ENCODE peak calls at places on chromosomes 3 and 15, in nine cellular contexts. One of them, this sample, is unnamed. For H3K4me1, the result is how much of the 10 kb centered on the place peaks cover.

GRCh38 chr15:91491131-91491950 is 362.2 kb upstream of the SLCO3A1 start:
- DNase-seq in H9: no peak
- DNase-seq in Peyer's patch: no peak
- DNase-seq in left lung: no peak
- DNase-seq in hepatocyte: no peak
- DNase-seq in HCT116: no peak
- DNase-seq in neural progenitor cell: no peak
- DNase-seq in heart left ventricle: no peak
- DNase-seq in body of pancreas: no peak
- DNase-seq in this sample: no peak

GRCh38 chr15:85010472-85011209 is 29.0 kb downstream of the PDE8A start:
- DNase-seq in H9: no peak
- DNase-seq in Peyer's patch: no peak
- DNase-seq in left lung: no peak
- DNase-seq in hepatocyte: peak
- DNase-seq in HCT116: no peak
- DNase-seq in neural progenitor cell: peak
- DNase-seq in heart left ventricle: no peak
- DNase-seq in body of pancreas: no peak
- DNase-seq in this sample: no peak

GRCh38 chr3:184757010-184757651 is 45.3 kb upstream of the MAGEF1 start:
- DNase-seq in H9: peak
- DNase-seq in Peyer's patch: peak
- DNase-seq in left lung: peak
- DNase-seq in hepatocyte: peak
- DNase-seq in HCT116: no peak
- DNase-seq in neural progenitor cell: no peak
- DNase-seq in heart left ventricle: peak
- DNase-seq in body of pancreas: no peak
- DNase-seq in this sample: peak

GRCh38 chr3:126345641-126346460 is 11.4 kb downstream of the KLF15 start:
- DNase-seq in H9: peak
- DNase-seq in Peyer's patch: peak
- DNase-seq in left lung: peak
- DNase-seq in hepatocyte: no peak
- DNase-seq in HCT116: no peak
- DNase-seq in neural progenitor cell: no peak
- DNase-seq in heart left ventricle: peak
- DNase-seq in body of pancreas: no peak
- DNase-seq in this sample: peak

GRCh38 chr3:190512666-190513065 is 1.2 kb upstream of the IL1RAP start:
- DNase-seq in H9: no peak
- DNase-seq in Peyer's patch: no peak
- DNase-seq in left lung: no peak
- DNase-seq in hepatocyte: no peak
- DNase-seq in HCT116: no peak
- DNase-seq in neural progenitor cell: no peak
- DNase-seq in heart left ventricle: no peak
- DNase-seq in body of pancreas: no peak
- DNase-seq in this sample: no peak

GRCh38 chr3:54905230-54905888 is 22.5 kb downstream of the LRTM1 start:
- DNase-seq in H9: no peak
- DNase-seq in Peyer's patch: no peak
- DNase-seq in left lung: no peak
- DNase-seq in hepatocyte: no peak
- DNase-seq in HCT116: no peak
- DNase-seq in neural progenitor cell: no peak
- DNase-seq in heart left ventricle: no peak
- DNase-seq in body of pancreas: no peak
- DNase-seq in this sample: no peak

GRCh38 chr15:91919014-91919534 is 65.6 kb downstream of the SLCO3A1 start:
- DNase-seq in H9: no peak
- DNase-seq in Peyer's patch: no peak
- DNase-seq in left lung: no peak
- DNase-seq in hepatocyte: no peak
- DNase-seq in HCT116: no peak
- DNase-seq in neural progenitor cell: no peak
- DNase-seq in heart left ventricle: peak
- DNase-seq in body of pancreas: no peak
- DNase-seq in this sample: no peak

GRCh38 chr15:36591534-36592411 is 12.3 kb downstream of the CDIN1 start:
- DNase-seq in H9: no peak
- DNase-seq in Peyer's patch: no peak
- DNase-seq in left lung: no peak
- DNase-seq in hepatocyte: no peak
- DNase-seq in HCT116: no peak
- DNase-seq in neural progenitor cell: no peak
- DNase-seq in heart left ventricle: no peak
- DNase-seq in body of pancreas: no peak
- DNase-seq in this sample: no peak

GRCh38 chr3:126132751-126133511 is 47.5 kb downstream of the ALDH1L1 start:
- DNase-seq in H9: peak
- DNase-seq in Peyer's patch: peak
- DNase-seq in left lung: no peak
- DNase-seq in hepatocyte: no peak
- DNase-seq in HCT116: no peak
- DNase-seq in neural progenitor cell: peak
- DNase-seq in heart left ventricle: peak
- DNase-seq in body of pancreas: peak
- DNase-seq in this sample: no peak

GRCh38 chr15:52795464-52796227 is 5.5 kb upstream of the ONECUT1 start:
- DNase-seq in H9: no peak
- DNase-seq in Peyer's patch: no peak
- DNase-seq in left lung: no peak
- DNase-seq in hepatocyte: no peak
- DNase-seq in HCT116: no peak
- DNase-seq in neural progenitor cell: no peak
- DNase-seq in heart left ventricle: no peak
- DNase-seq in body of pancreas: no peak
- DNase-seq in this sample: no peak

GRCh38 chr3:42556089-42556632 is 25.6 kb downstream of the SEC22C start:
- DNase-seq in H9: no peak
- DNase-seq in Peyer's patch: peak
- DNase-seq in left lung: no peak
- DNase-seq in hepatocyte: no peak
- DNase-seq in HCT116: no peak
- DNase-seq in neural progenitor cell: no peak
- DNase-seq in heart left ventricle: no peak
- DNase-seq in body of pancreas: no peak
- DNase-seq in this sample: no peak

GRCh38 chr3:72487078-72487765 is 361.0 kb downstream of the SHQ1 start:
- DNase-seq in H9: peak
- DNase-seq in Peyer's patch: peak
- DNase-seq in left lung: peak
- DNase-seq in hepatocyte: peak
- DNase-seq in HCT116: peak
- DNase-seq in neural progenitor cell: no peak
- DNase-seq in heart left ventricle: peak
- DNase-seq in body of pancreas: peak
- DNase-seq in this sample: peak

GRCh38 chr15:40252438-40253178 is 13.7 kb downstream of the PAK6 start:
- DNase-seq in H9: peak
- DNase-seq in Peyer's patch: no peak
- DNase-seq in left lung: peak
- DNase-seq in hepatocyte: peak
- DNase-seq in HCT116: peak
- DNase-seq in neural progenitor cell: peak
- DNase-seq in heart left ventricle: peak
- DNase-seq in body of pancreas: peak
- DNase-seq in this sample: peak
- TF ChIP-seq CTCF in H9: no peak
- TF ChIP-seq CTCF in Peyer's patch: no peak
- TF ChIP-seq CTCF in left lung: no peak
- TF ChIP-seq CTCF in hepatocyte: peak
- TF ChIP-seq CTCF in HCT116: no peak
- TF ChIP-seq CTCF in neural progenitor cell: peak
- TF ChIP-seq CTCF in heart left ventricle: no peak
- TF ChIP-seq CTCF in body of pancreas: no peak
- TF ChIP-seq CTCF in this sample: no peak

GRCh38 chr3:12898980-12899755 is 57.8 kb upstream of the RPL32 start:
- DNase-seq in H9: no peak
- DNase-seq in Peyer's patch: no peak
- DNase-seq in left lung: no peak
- DNase-seq in hepatocyte: no peak
- DNase-seq in HCT116: no peak
- DNase-seq in neural progenitor cell: no peak
- DNase-seq in heart left ventricle: peak
- DNase-seq in body of pancreas: no peak
- DNase-seq in this sample: no peak

GRCh38 chr3:12898290-12898979 is 57.1 kb upstream of the RPL32 start:
- DNase-seq in H9: no peak
- DNase-seq in Peyer's patch: no peak
- DNase-seq in left lung: no peak
- DNase-seq in hepatocyte: no peak
- DNase-seq in HCT116: no peak
- DNase-seq in neural progenitor cell: no peak
- DNase-seq in heart left ventricle: peak
- DNase-seq in body of pancreas: no peak
- DNase-seq in this sample: no peak

GRCh38 chr3:12896206-12896697 is 54.9 kb upstream of the RPL32 start:
- DNase-seq in H9: no peak
- DNase-seq in Peyer's patch: no peak
- DNase-seq in left lung: no peak
- DNase-seq in hepatocyte: no peak
- DNase-seq in HCT116: no peak
- DNase-seq in neural progenitor cell: peak
- DNase-seq in heart left ventricle: no peak
- DNase-seq in body of pancreas: no peak
- DNase-seq in this sample: no peak

GRCh38 chr3:12895391-12896205 is 54.2 kb upstream of the RPL32 start:
- DNase-seq in H9: no peak
- DNase-seq in Peyer's patch: no peak
- DNase-seq in left lung: no peak
- DNase-seq in hepatocyte: no peak
- DNase-seq in HCT116: no peak
- DNase-seq in neural progenitor cell: no peak
- DNase-seq in heart left ventricle: no peak
- DNase-seq in body of pancreas: no peak
- DNase-seq in this sample: no peak

DNA sequence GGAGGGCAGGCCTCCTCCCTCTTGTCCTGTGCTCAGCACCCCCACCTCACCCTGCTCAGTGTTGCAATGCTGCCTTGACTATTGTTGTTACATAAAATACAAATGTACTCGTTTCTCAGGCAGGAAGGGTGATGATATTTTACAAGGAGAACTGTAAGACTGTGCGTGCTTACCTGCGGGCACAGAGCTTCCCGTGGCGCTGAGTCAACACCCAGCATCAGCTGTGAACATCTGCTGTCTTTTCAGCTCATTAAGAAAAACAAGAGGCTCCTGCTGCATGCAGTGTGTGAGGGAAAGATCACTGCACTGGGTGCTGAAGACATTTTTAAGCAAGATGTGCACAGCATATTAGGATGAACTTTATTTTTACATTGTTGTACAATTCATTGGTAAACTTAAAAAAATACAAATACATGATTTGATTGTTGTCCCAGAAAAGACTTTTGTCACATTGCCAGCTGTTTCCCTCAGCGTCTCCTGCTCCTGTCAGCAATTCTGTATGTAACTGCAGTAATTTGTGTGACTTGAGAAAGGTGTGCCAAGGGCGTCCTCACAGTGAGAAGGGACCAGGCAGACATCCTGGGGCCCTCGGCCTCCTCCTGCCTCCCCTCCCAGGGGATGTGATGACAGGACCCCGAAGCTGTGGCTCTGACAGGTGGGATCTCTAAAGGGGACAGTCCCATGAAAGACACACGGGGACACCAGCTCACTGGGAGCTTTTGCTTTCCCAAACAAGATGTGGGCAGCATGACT is 56.3 kb upstream of the RPL32 start:
- DNase-seq in H9: no peak
- DNase-seq in Peyer's patch: no peak
- DNase-seq in left lung: no peak
- DNase-seq in hepatocyte: no peak
- DNase-seq in HCT116: no peak
- DNase-seq in neural progenitor cell: no peak
- DNase-seq in heart left ventricle: peak
- DNase-seq in body of pancreas: no peak
- DNase-seq in this sample: no peak
- H3K4me1 ChIP-seq in H9: under half
- H3K4me1 ChIP-seq in Peyer's patch: under half
- H3K4me1 ChIP-seq in left lung: under half
- H3K4me1 ChIP-seq in hepatocyte: under half
- H3K4me1 ChIP-seq in HCT116: under half
- H3K4me1 ChIP-seq in neural progenitor cell: under half
- H3K4me1 ChIP-seq in heart left ventricle: under half
- H3K4me1 ChIP-seq in body of pancreas: under half
- H3K4me1 ChIP-seq in this sample: under half

GRCh38 chr3:9248232-9249191 is 934 bp downstream of the SRGAP3 start:
- DNase-seq in H9: peak
- DNase-seq in Peyer's patch: no peak
- DNase-seq in left lung: no peak
- DNase-seq in hepatocyte: no peak
- DNase-seq in HCT116: no peak
- DNase-seq in neural progenitor cell: peak
- DNase-seq in heart left ventricle: no peak
- DNase-seq in body of pancreas: no peak
- DNase-seq in this sample: peak

GRCh38 chr3:9247361-9248231 is 1.9 kb downstream of the SRGAP3 start:
- DNase-seq in H9: peak
- DNase-seq in Peyer's patch: no peak
- DNase-seq in left lung: no peak
- DNase-seq in hepatocyte: no peak
- DNase-seq in HCT116: no peak
- DNase-seq in neural progenitor cell: peak
- DNase-seq in heart left ventricle: no peak
- DNase-seq in body of pancreas: no peak
- DNase-seq in this sample: no peak

GRCh38 chr3:9251055-9251786 is 1.8 kb upstream of the SRGAP3 start:
- DNase-seq in H9: peak
- DNase-seq in Peyer's patch: no peak
- DNase-seq in left lung: no peak
- DNase-seq in hepatocyte: no peak
- DNase-seq in HCT116: no peak
- DNase-seq in neural progenitor cell: no peak
- DNase-seq in heart left ventricle: peak
- DNase-seq in body of pancreas: no peak
- DNase-seq in this sample: no peak

GRCh38 chr3:9250236-9250635 is 790 bp upstream of the SRGAP3 start:
- DNase-seq in H9: peak
- DNase-seq in Peyer's patch: no peak
- DNase-seq in left lung: no peak
- DNase-seq in hepatocyte: no peak
- DNase-seq in HCT116: no peak
- DNase-seq in neural progenitor cell: peak
- DNase-seq in heart left ventricle: no peak
- DNase-seq in body of pancreas: no peak
- DNase-seq in this sample: peak

GRCh38 chr3:9249273-9250192 is at the start of gene SRGAP3:
- DNase-seq in H9: peak
- DNase-seq in Peyer's patch: peak
- DNase-seq in left lung: peak
- DNase-seq in hepatocyte: peak
- DNase-seq in HCT116: peak
- DNase-seq in neural progenitor cell: peak
- DNase-seq in heart left ventricle: peak
- DNase-seq in body of pancreas: peak
- DNase-seq in this sample: peak
- TF ChIP-seq CTCF in H9: peak
- TF ChIP-seq CTCF in Peyer's patch: peak
- TF ChIP-seq CTCF in left lung: peak
- TF ChIP-seq CTCF in hepatocyte: peak
- TF ChIP-seq CTCF in HCT116: no peak
- TF ChIP-seq CTCF in neural progenitor cell: peak
- TF ChIP-seq CTCF in heart left ventricle: no peak
- TF ChIP-seq CTCF in body of pancreas: peak
- TF ChIP-seq CTCF in this sample: no peak

GRCh38 chr3:5170975-5171374 is 16.5 kb upstream of the EDEM1 start:
- DNase-seq in H9: no peak
- DNase-seq in Peyer's patch: no peak
- DNase-seq in left lung: no peak
- DNase-seq in hepatocyte: no peak
- DNase-seq in HCT116: no peak
- DNase-seq in neural progenitor cell: no peak
- DNase-seq in heart left ventricle: no peak
- DNase-seq in body of pancreas: no peak
- DNase-seq in this sample: no peak
- H3K4me1 ChIP-seq in H9: under half
- H3K4me1 ChIP-seq in Peyer's patch: under half
- H3K4me1 ChIP-seq in left lung: under half
- H3K4me1 ChIP-seq in hepatocyte: under half
- H3K4me1 ChIP-seq in HCT116: under half
- H3K4me1 ChIP-seq in neural progenitor cell: under half
- H3K4me1 ChIP-seq in heart left ventricle: under half
- H3K4me1 ChIP-seq in body of pancreas: under half
- H3K4me1 ChIP-seq in this sample: under half

This sample was measured in mucosa of descending colon.